ENCODE peak calls at places on chromosomes 1 and 21, in seven cellular contexts. V, E, U, D, N, I and H are unnamed samples.

GRCh38 chr1:11998636-11999035 is 18.4 kb downstream of the MFN2 start:
- DNase-seq in U (no peak), E (no peak), I (no peak), D (no peak), V (no peak), N (no peak), H (no peak)

GRCh38 chr1:50105430-50105829 is 3.3 kb upstream of the ELAVL4 start:
- DNase-seq in I (no peak), N (no peak), E (peak; percentile 32), U (no peak), D (no peak), V (no peak), H (no peak)

GRCh38 chr1:39955547-39956539 is 898 bp downstream of the MFSD2A start:
- DNase-seq in E (peak; percentile 47), N (peak; percentile 71), V (peak; percentile 79), D (peak; percentile 42), U (peak; percentile 67), I (peak; percentile 18), H (no peak)

GRCh38 chr21:43315244-43316137 is 111.4 kb downstream of the SIK1 start:
- DNase-seq in D (no peak), V (no peak), E (no peak), N (no peak), U (no peak), I (no peak), H (no peak)

GRCh38 chr1:163036661-163037060 is 32.5 kb upstream of the RGS4 start:
- DNase-seq in V (no peak), E (no peak), D (no peak), I (no peak), N (no peak), U (no peak), H (no peak)

GRCh38 chr1:97562096-97562495 is 358.7 kb downstream of the DPYD start:
- DNase-seq in U (peak; percentile 37), D (no peak), V (no peak), E (no peak), N (no peak), I (no peak), H (no peak)

GRCh38 chr1:10968411-10968826 is 44.0 kb upstream of the TARDBP start:
- DNase-seq in N (peak; percentile 50), E (no peak), D (no peak), I (no peak), U (no peak), V (no peak), H (no peak)

GRCh38 chr1:165904948-165905347 is 77.5 kb downstream of the UCK2 start:
- DNase-seq in D (no peak), V (no peak), N (no peak), U (no peak), I (no peak), E (no peak), H (no peak)

GRCh38 chr1:15027515-15027948 is 126.0 kb upstream of the TMEM51 start:
- DNase-seq in V (peak; percentile 93), D (peak; percentile 57), E (peak; percentile 51), U (peak; percentile 84), N (peak; percentile 82), I (no peak), H (peak; percentile 26)

GRCh38 chr1:79197421-79197820 is 190.9 kb upstream of the ADGRL4 start:
- DNase-seq in U (peak; percentile 5), E (peak; percentile 22), N (no peak), D (peak; percentile 52), I (no peak), V (no peak), H (no peak)

GRCh38 chr21:45054162-45054926 is 20.0 kb upstream of the ADARB1 start:
- DNase-seq in V (no peak), E (no peak), D (no peak), N (no peak), U (no peak), I (no peak), H (no peak)

GRCh38 chr1:17739050-17739449 is 16.1 kb upstream of the ACTL8 start:
- DNase-seq in V (no peak), U (no peak), D (no peak), N (no peak), E (no peak), I (no peak), H (no peak)

GRCh38 chr1:192559115-192560006 is 16.2 kb upstream of the RGS1 start:
- DNase-seq in V (no peak), U (peak; percentile 71), E (no peak), N (no peak), I (no peak), D (peak; percentile 97), H (peak; percentile 97)

GRCh38 chr1:185068362-185068761 is 23.0 kb downstream of the RNF2 start:
- DNase-seq in V (no peak), D (no peak), U (no peak), I (no peak), E (no peak), N (no peak), H (no peak)

GRCh38 chr1:171799166-171799565 is 17.7 kb downstream of the METTL13 start:
- DNase-seq in N (no peak), V (no peak), D (no peak), I (no peak), U (no peak), E (no peak), H (no peak)

GRCh38 chr21:37593015-37593414 is 226.4 kb downstream of the DYRK1A start:
- DNase-seq in N (no peak), U (no peak), V (no peak), I (no peak), D (no peak), E (no peak), H (no peak)

GRCh38 chr1:64042331-64043100 is 160.9 kb upstream of the UBE2U start:
- DNase-seq in N (no peak), E (no peak), U (peak; percentile 69), D (peak; percentile 100), V (no peak), I (no peak), H (peak; percentile 76)

GRCh38 chr1:115537415-115537814 is 104.4 kb upstream of the VANGL1 start:
- DNase-seq in D (no peak), E (no peak), V (no peak), U (no peak), N (no peak), I (no peak), H (no peak)

GRCh38 chr1:67144696-67145095 is 9.9 kb upstream of the C1orf141 start:
- DNase-seq in E (no peak), V (no peak), I (peak; percentile 15), D (peak; percentile 7), U (no peak), N (no peak), H (no peak)

GRCh38 chr1:93235261-93235660 is 54.7 kb downstream of the CCDC18 start:
- DNase-seq in V (no peak), U (no peak), N (no peak), E (no peak), D (no peak), I (no peak), H (no peak)

GRCh38 chr21:36891692-36892091 is 74.8 kb downstream of the HLCS start:
- DNase-seq in N (no peak), D (no peak), U (no peak), E (no peak), V (no peak), I (no peak), H (no peak)

GRCh38 chr21:45405819-45406762 is 1.1 kb downstream of the COL18A1 start:
- DNase-seq in N (no peak), D (peak; percentile 42), I (no peak), V (peak; percentile 81), U (no peak), E (peak; percentile 59), H (no peak)

GRCh38 chr1:9311489-9311888 is 18.8 kb downstream of the SPSB1 start:
- DNase-seq in U (no peak), V (no peak), E (no peak), N (no peak), I (no peak), D (no peak), H (no peak)

GRCh38 chr1:212315907-212316306 is 30.7 kb downstream of the PPP2R5A start:
- DNase-seq in N (peak; percentile 25), V (no peak), E (no peak), D (peak; percentile 39), I (peak; percentile 1), U (no peak), H (no peak)

GRCh38 chr1:214451591-214451990 is 99.8 kb downstream of the PTPN14 start:
- DNase-seq in D (no peak), U (peak; percentile 60), N (no peak), E (no peak), I (no peak), V (no peak), H (no peak)

GRCh38 chr1:200540281-200540680 is 80.3 kb downstream of the KIF14 start:
- DNase-seq in D (no peak), I (no peak), N (no peak), E (no peak), V (no peak), U (no peak), H (no peak)

GRCh38 chr1:14064649-14065442 is 364.9 kb downstream of the PRDM2 start:
- DNase-seq in I (no peak), E (no peak), V (no peak), N (no peak), D (no peak), U (no peak), H (no peak)

GRCh38 chr1:90314533-90314932 is 319.6 kb downstream of the ZNF326 start:
- DNase-seq in V (no peak), I (no peak), D (no peak), N (no peak), E (no peak), U (no peak), H (no peak)

GRCh38 chr1:25031966-25032667 is 102.0 kb upstream of the RUNX3 start:
- DNase-seq in V (no peak), D (peak; percentile 43), U (no peak), I (peak; percentile 86), N (no peak), E (no peak), H (no peak)

GRCh38 chr1:162988869-162989268 is 80.3 kb upstream of the RGS4 start:
- DNase-seq in U (no peak), I (no peak), N (no peak), D (no peak), V (no peak), E (no peak), H (no peak)

GRCh38 chr1:48251858-48252257 is 29.3 kb downstream of the SLC5A9 start:
- DNase-seq in U (no peak), V (no peak), N (no peak), D (no peak), E (no peak), I (no peak), H (no peak)